ENCODE peak calls at places on chromosome 19, in five cellular contexts. B is NCI-H2081; G is neural progenitor cell; I is EH; U is stimulated activated CD4-positive, alpha-beta T cell treated with anti-CD3 and anti-CD28 coated beads, Interleukin-15, amount 100 ng/mL, for 48 hours. C is an unnamed sample.

GRCh38 chr19:55550321-55550650 is 4.9 kb upstream of the SBK3 start:
- DNase-seq in B (no peak), G (no peak), I (peak; percentile 43), U (no peak), C (no peak)

GRCh38 chr19:43809762-43810696 is 7.8 kb upstream of the LYPD5 start:
- DNase-seq in B (peak; percentile 51), G (peak; percentile 71), I (peak; percentile 64), U (no peak), C (peak; percentile 31)

GRCh38 chr19:13146763-13147563 is 3.2 kb downstream of the STX10 start:
- DNase-seq in B (no peak), G (no peak), I (peak; percentile 37), U (no peak), C (no peak)

GRCh38 chr19:9362905-9363304 is at the start of gene ZNF177:
- DNase-seq in B (no peak), G (no peak), I (peak; percentile 13), U (no peak), C (no peak)

GRCh38 chr19:6375411-6376010 is at the start of gene PSPN:
- DNase-seq in B (no peak), G (no peak), I (no peak), U (no peak), C (no peak)

GRCh38 chr19:42066075-42066754 is 3.8 kb downstream of the GRIK5 start:
- DNase-seq in B (peak; percentile 46), G (peak; percentile 70), I (peak; percentile 53), U (no peak), C (no peak)

GRCh38 chr19:604355-604754 is 14.7 kb downstream of the HCN2 start:
- DNase-seq in B (no peak), G (no peak), I (no peak), U (peak; percentile 65), C (peak; percentile 24)

GRCh38 chr19:18776288-18776594 is 14.9 kb downstream of the COMP start:
- DNase-seq in B (no peak), G (no peak), I (peak; percentile 81), U (no peak), C (no peak)

GRCh38 chr19:1155352-1156304 is 18.4 kb downstream of the SBNO2 start:
- DNase-seq in B (no peak), G (no peak), I (peak; percentile 34), U (no peak), C (no peak)

GRCh38 chr19:55080915-55081772 is 5.5 kb downstream of the EPS8L1 start:
- DNase-seq in B (peak; percentile 51), G (peak; percentile 85), I (peak; percentile 74), U (peak; percentile 89), C (peak; percentile 87)

GRCh38 chr19:29672933-29673336 is 7.7 kb downstream of the PLEKHF1 start:
- DNase-seq in B (no peak), G (no peak), I (no peak), U (peak; percentile 78), C (peak; percentile 82)

GRCh38 chr19:51136333-51136732 is 5.8 kb upstream of the SIGLEC7 start:
- DNase-seq in B (no peak), G (no peak), I (no peak), U (no peak), C (no peak)

GRCh38 chr19:56101746-56102535 is 19.2 kb downstream of the ZNF787 start:
- DNase-seq in B (no peak), G (no peak), I (no peak), U (no peak), C (no peak)

GRCh38 chr19:28290963-28291657 is 921.8 kb downstream of the UQCRFS1 start:
- DNase-seq in B (no peak), G (peak; percentile 42), I (no peak), U (no peak), C (no peak)

GRCh38 chr19:40339018-40339728 is 9.0 kb downstream of the C19orf47 start:
- DNase-seq in B (no peak), G (no peak), I (no peak), U (no peak), C (no peak)

GRCh38 chr19:48169585-48169973 is 565 bp downstream of the LIG1 start:
- DNase-seq in B (peak; percentile 87), G (peak; percentile 87), I (peak; percentile 70), U (peak; percentile 89), C (peak; percentile 82)